ENCODE peak calls at places on chromosomes 3 and 15, in six cellular contexts. T, W, B, H, C and X are unnamed samples.
A peak's percentile ranks its signal among the peaks of the same experiment; 100 is the strongest.

GRCh38 chr3:154904328-154904727 is 175.8 kb upstream of the MME start:
- DNase-seq in T (no peak), W (peak; percentile 38), B (no peak), H (no peak), C (peak; percentile 58), X (no peak)

GRCh38 chr3:48997714-48998637 is 7.9 kb downstream of the P4HTM start:
- DNase-seq in T (no peak), W (no peak), B (no peak), H (no peak), C (no peak), X (no peak)

GRCh38 chr15:81166949-81167816 is 29.5 kb upstream of the IL16 start:
- DNase-seq in T (no peak), W (no peak), B (no peak), H (no peak), C (peak; percentile 36), X (no peak)

GRCh38 chr3:12413721-12414255 is 70.5 kb upstream of the TSEN2 start:
- DNase-seq in T (no peak), W (no peak), B (no peak), H (no peak), C (no peak), X (no peak)

GRCh38 chr15:50911641-50912040 is 3.2 kb downstream of the AP4E1 start:
- DNase-seq in T (no peak), W (no peak), B (no peak), H (no peak), C (no peak), X (no peak)

GRCh38 chr15:76391309-76391708 is 54.7 kb downstream of the ISL2 start:
- DNase-seq in T (no peak), W (no peak), B (no peak), H (no peak), C (no peak), X (no peak)

GRCh38 chr15:66966256-66966655 is 99.1 kb upstream of the SMAD3 start:
- DNase-seq in T (no peak), W (no peak), B (no peak), H (no peak), C (no peak), X (no peak)

GRCh38 chr15:50813865-50814264 is 48.4 kb upstream of the SPPL2A start:
- DNase-seq in T (no peak), W (no peak), B (no peak), H (no peak), C (no peak), X (no peak)

GRCh38 chr3:106068386-106068785 is 199.6 kb upstream of the CBLB start:
- DNase-seq in T (no peak), W (no peak), B (no peak), H (no peak), C (peak; percentile 25), X (no peak)

GRCh38 chr3:12932347-12932746 is 91.0 kb upstream of the RPL32 start:
- DNase-seq in T (peak; percentile 49), W (no peak), B (no peak), H (peak; percentile 68), C (no peak), X (no peak)

GRCh38 chr3:102200560-102200959 is 234.3 kb upstream of the ZPLD1 start:
- DNase-seq in T (no peak), W (no peak), B (no peak), H (no peak), C (no peak), X (no peak)

GRCh38 chr15:82105458-82106205 is 59.8 kb upstream of the MEX3B start:
- DNase-seq in T (no peak), W (peak; percentile 61), B (no peak), H (no peak), C (peak; percentile 57), X (no peak)

GRCh38 chr3:141955163-141955562 is 78.7 kb downstream of the ATP1B3 start:
- DNase-seq in T (no peak), W (no peak), B (no peak), H (no peak), C (no peak), X (no peak)

GRCh38 chr3:72444642-72445223 is 403.5 kb downstream of the SHQ1 start:
- DNase-seq in T (no peak), W (peak; percentile 21), B (no peak), H (no peak), C (peak; percentile 47), X (no peak)

GRCh38 chr15:68792901-68793766 is 27.6 kb downstream of the ANP32A start:
- DNase-seq in T (no peak), W (no peak), B (no peak), H (no peak), C (no peak), X (peak; percentile 84)

GRCh38 chr3:182258538-182259177 is 534.6 kb upstream of the ATP11B start:
- DNase-seq in T (no peak), W (peak; percentile 55), B (no peak), H (no peak), C (peak; percentile 66), X (no peak)

GRCh38 chr15:38683382-38684242 is 119.0 kb upstream of the RASGRP1 start:
- DNase-seq in T (peak; percentile 15), W (peak; percentile 72), B (no peak), H (peak; percentile 48), C (peak; percentile 55), X (no peak)

GRCh38 chr3:197456271-197457091 is 99.3 kb downstream of the BDH1 start:
- DNase-seq in T (peak; percentile 91), W (peak; percentile 96), B (peak; percentile 94), H (peak; percentile 86), C (peak; percentile 82), X (peak; percentile 93)

GRCh38 chr3:85387913-85388510 is 429.2 kb downstream of the CADM2 start:
- DNase-seq in T (no peak), W (no peak), B (no peak), H (no peak), C (no peak), X (no peak)

GRCh38 chr15:49843725-49844124 is 222.9 kb downstream of the DTWD1 start:
- DNase-seq in T (no peak), W (no peak), B (no peak), H (no peak), C (peak; percentile 25), X (no peak)

GRCh38 chr15:35697549-35698299 is 151.8 kb upstream of the DPH6 start:
- DNase-seq in T (no peak), W (peak; percentile 70), B (no peak), H (no peak), C (peak; percentile 66), X (no peak)

GRCh38 chr15:31437686-31438085 is 111.1 kb downstream of the KLF13 start:
- DNase-seq in T (no peak), W (no peak), B (no peak), H (no peak), C (no peak), X (no peak)

GRCh38 chr15:31440754-31441298 is 114.2 kb downstream of the KLF13 start:
- DNase-seq in T (peak; percentile 38), W (peak; percentile 56), B (no peak), H (peak; percentile 68), C (peak; percentile 24), X (peak; percentile 83)

GRCh38 chr15:31435891-31436628 is 109.4 kb downstream of the KLF13 start:
- DNase-seq in T (no peak), W (no peak), B (no peak), H (no peak), C (no peak), X (no peak)

GRCh38 chr15:31439328-31439727 is 112.7 kb downstream of the KLF13 start:
- DNase-seq in T (no peak), W (no peak), B (no peak), H (no peak), C (no peak), X (no peak)

GRCh38 chr15:31438601-31439265 is 112.1 kb downstream of the KLF13 start:
- DNase-seq in T (no peak), W (no peak), B (peak; percentile 58), H (no peak), C (no peak), X (peak; percentile 83)
- H3K4me1 ChIP-seq in T (peaks cover 19% of the 10 kb centered on the region), W (peaks cover 6% of the 10 kb centered on the region), B (peaks cover 7% of the 10 kb centered on the region), H (peaks cover 25% of the 10 kb centered on the region), C (peaks cover 30% of the 10 kb centered on the region), X (peaks cover 63% of the 10 kb centered on the region)

GRCh38 chr3:10465161-10465560 is 40.2 kb downstream of the ATP2B2 start:
- DNase-seq in T (no peak), W (no peak), B (no peak), H (no peak), C (no peak), X (no peak)
- TF ChIP-seq CTCF in T (no peak), W (no peak), B (no peak), H (no peak), C (no peak), X (no peak)

GRCh38 chr15:70269331-70269911 is 171.7 kb upstream of the TLE3 start:
- DNase-seq in T (no peak), W (no peak), B (no peak), H (no peak), C (no peak), X (no peak)

GRCh38 chr15:70266412-70267089 is 168.8 kb upstream of the TLE3 start:
- DNase-seq in T (peak; percentile 81), W (peak; percentile 96), B (peak; percentile 87), H (peak; percentile 78), C (peak; percentile 79), X (peak; percentile 92)

GRCh38 chr15:70267306-70267705 is 169.6 kb upstream of the TLE3 start:
- DNase-seq in T (no peak), W (no peak), B (no peak), H (no peak), C (no peak), X (no peak)

GRCh38 chr15:70268698-70269251 is 171.1 kb upstream of the TLE3 start:
- DNase-seq in T (no peak), W (no peak), B (no peak), H (no peak), C (no peak), X (no peak)

GRCh38 chr15:70267879-70268278 is 170.2 kb upstream of the TLE3 start:
- DNase-seq in T (no peak), W (peak; percentile 53), B (no peak), H (no peak), C (peak; percentile 37), X (no peak)
- H3K4me1 ChIP-seq in T (peaks cover 16% of the 10 kb centered on the region), W (peaks cover 12% of the 10 kb centered on the region), B (peaks cover 7% of the 10 kb centered on the region), H (peaks cover 48% of the 10 kb centered on the region), C (peaks cover 16% of the 10 kb centered on the region), X (peaks cover 45% of the 10 kb centered on the region)

GRCh38 chr3:195270350-195271115 is 426 bp downstream of the XXYLT1 start:
- DNase-seq in T (peak; percentile 40), W (peak; percentile 55), B (no peak), H (peak; percentile 79), C (peak; percentile 76), X (peak; percentile 76)
- TF ChIP-seq CTCF in T (peak; percentile 72), W (peak; percentile 30), B (peak; percentile 70), H (peak; percentile 65), C (peak; percentile 45), X (peak; percentile 56)